ENCODE peak calls at places on chromosome 10, in seven cellular contexts. One of them, this sample, is unnamed.
A peak's percentile ranks its signal among the peaks of the same experiment; 100 is the strongest.

GRCh38 chr10:14385591-14386201 is 55.0 kb upstream of the FRMD4A start:
- DNase-seq in NCI-H1436: no peak
- DNase-seq in stimulated activated CD8-positive, alpha-beta memory T cell treated with anti-CD3 and anti-CD28 coated beads, Interleukin-7, amount 100 ng/mL, for 1 hour: no peak
- DNase-seq in kidney tubule cell: no peak
- DNase-seq in activated effector memory CD4-positive, alpha-beta T cell treated with anti-CD3 and anti-CD28 coated beads, Interleukin-2, amount 50 U/mL, for 16 hours: no peak
- DNase-seq in H4: no peak
- DNase-seq in activated CD4-positive, alpha-beta T cell treated with anti-CD3 and anti-CD28 coated beads, Interleukin-2, amount 50 U/mL, for 1 hour: no peak
- DNase-seq in this sample: peak; percentile 22

GRCh38 chr10:125081931-125082330 is 78.4 kb downstream of the CTBP2 start:
- DNase-seq in NCI-H1436: no peak
- DNase-seq in stimulated activated CD8-positive, alpha-beta memory T cell treated with anti-CD3 and anti-CD28 coated beads, Interleukin-7, amount 100 ng/mL, for 1 hour: no peak
- DNase-seq in activated CD4-positive, alpha-beta T cell treated with anti-CD3 and anti-CD28 coated beads, Interleukin-2, amount 50 U/mL, for 1 hour: no peak
- DNase-seq in H4: no peak
- DNase-seq in kidney tubule cell: no peak
- DNase-seq in activated effector memory CD4-positive, alpha-beta T cell treated with anti-CD3 and anti-CD28 coated beads, Interleukin-2, amount 50 U/mL, for 16 hours: no peak
- DNase-seq in this sample: no peak

GRCh38 chr10:12358863-12359647 is 9.7 kb downstream of the CAMK1D start:
- DNase-seq in activated effector memory CD4-positive, alpha-beta T cell treated with anti-CD3 and anti-CD28 coated beads, Interleukin-2, amount 50 U/mL, for 16 hours: no peak
- DNase-seq in kidney tubule cell: no peak
- DNase-seq in H4: no peak
- DNase-seq in stimulated activated CD8-positive, alpha-beta memory T cell treated with anti-CD3 and anti-CD28 coated beads, Interleukin-7, amount 100 ng/mL, for 1 hour: no peak
- DNase-seq in NCI-H1436: no peak
- DNase-seq in activated CD4-positive, alpha-beta T cell treated with anti-CD3 and anti-CD28 coated beads, Interleukin-2, amount 50 U/mL, for 1 hour: no peak
- DNase-seq in this sample: no peak

GRCh38 chr10:126247454-126247975 is 140.8 kb downstream of the ADAM12 start:
- DNase-seq in kidney tubule cell: peak; percentile 97
- DNase-seq in H4: peak; percentile 92
- DNase-seq in activated effector memory CD4-positive, alpha-beta T cell treated with anti-CD3 and anti-CD28 coated beads, Interleukin-2, amount 50 U/mL, for 16 hours: no peak
- DNase-seq in NCI-H1436: no peak
- DNase-seq in activated CD4-positive, alpha-beta T cell treated with anti-CD3 and anti-CD28 coated beads, Interleukin-2, amount 50 U/mL, for 1 hour: no peak
- DNase-seq in stimulated activated CD8-positive, alpha-beta memory T cell treated with anti-CD3 and anti-CD28 coated beads, Interleukin-7, amount 100 ng/mL, for 1 hour: no peak
- DNase-seq in this sample: no peak

GRCh38 chr10:132671171-132672154 is 114.5 kb downstream of the NKX6-2 start:
- DNase-seq in H4: no peak
- DNase-seq in NCI-H1436: no peak
- DNase-seq in stimulated activated CD8-positive, alpha-beta memory T cell treated with anti-CD3 and anti-CD28 coated beads, Interleukin-7, amount 100 ng/mL, for 1 hour: no peak
- DNase-seq in kidney tubule cell: no peak
- DNase-seq in activated CD4-positive, alpha-beta T cell treated with anti-CD3 and anti-CD28 coated beads, Interleukin-2, amount 50 U/mL, for 1 hour: no peak
- DNase-seq in activated effector memory CD4-positive, alpha-beta T cell treated with anti-CD3 and anti-CD28 coated beads, Interleukin-2, amount 50 U/mL, for 16 hours: peak; percentile 59
- DNase-seq in this sample: no peak

GRCh38 chr10:6621536-6621935 is 41.5 kb upstream of the PRKCQ start:
- DNase-seq in H4: peak; percentile 8
- DNase-seq in activated CD4-positive, alpha-beta T cell treated with anti-CD3 and anti-CD28 coated beads, Interleukin-2, amount 50 U/mL, for 1 hour: no peak
- DNase-seq in NCI-H1436: no peak
- DNase-seq in kidney tubule cell: peak; percentile 28
- DNase-seq in activated effector memory CD4-positive, alpha-beta T cell treated with anti-CD3 and anti-CD28 coated beads, Interleukin-2, amount 50 U/mL, for 16 hours: no peak
- DNase-seq in stimulated activated CD8-positive, alpha-beta memory T cell treated with anti-CD3 and anti-CD28 coated beads, Interleukin-7, amount 100 ng/mL, for 1 hour: no peak
- DNase-seq in this sample: peak; percentile 16

GRCh38 chr10:47026301-47027107 is 115.3 kb downstream of the PTPN20 start:
- DNase-seq in stimulated activated CD8-positive, alpha-beta memory T cell treated with anti-CD3 and anti-CD28 coated beads, Interleukin-7, amount 100 ng/mL, for 1 hour: no peak
- DNase-seq in kidney tubule cell: no peak
- DNase-seq in H4: no peak
- DNase-seq in activated CD4-positive, alpha-beta T cell treated with anti-CD3 and anti-CD28 coated beads, Interleukin-2, amount 50 U/mL, for 1 hour: no peak
- DNase-seq in NCI-H1436: no peak
- DNase-seq in activated effector memory CD4-positive, alpha-beta T cell treated with anti-CD3 and anti-CD28 coated beads, Interleukin-2, amount 50 U/mL, for 16 hours: peak; percentile 43
- DNase-seq in this sample: no peak

GRCh38 chr10:89522463-89522862 is 12.9 kb downstream of the SLC16A12 start:
- DNase-seq in NCI-H1436: no peak
- DNase-seq in stimulated activated CD8-positive, alpha-beta memory T cell treated with anti-CD3 and anti-CD28 coated beads, Interleukin-7, amount 100 ng/mL, for 1 hour: no peak
- DNase-seq in activated effector memory CD4-positive, alpha-beta T cell treated with anti-CD3 and anti-CD28 coated beads, Interleukin-2, amount 50 U/mL, for 16 hours: no peak
- DNase-seq in H4: no peak
- DNase-seq in activated CD4-positive, alpha-beta T cell treated with anti-CD3 and anti-CD28 coated beads, Interleukin-2, amount 50 U/mL, for 1 hour: no peak
- DNase-seq in kidney tubule cell: peak; percentile 40
- DNase-seq in this sample: no peak

GRCh38 chr10:113232928-113233511 is 283.0 kb downstream of the TCF7L2 start:
- DNase-seq in activated CD4-positive, alpha-beta T cell treated with anti-CD3 and anti-CD28 coated beads, Interleukin-2, amount 50 U/mL, for 1 hour: no peak
- DNase-seq in stimulated activated CD8-positive, alpha-beta memory T cell treated with anti-CD3 and anti-CD28 coated beads, Interleukin-7, amount 100 ng/mL, for 1 hour: no peak
- DNase-seq in kidney tubule cell: no peak
- DNase-seq in NCI-H1436: no peak
- DNase-seq in H4: no peak
- DNase-seq in activated effector memory CD4-positive, alpha-beta T cell treated with anti-CD3 and anti-CD28 coated beads, Interleukin-2, amount 50 U/mL, for 16 hours: no peak
- DNase-seq in this sample: no peak

GRCh38 chr10:102279104-102279503 is 33.8 kb downstream of the GBF1 start:
- DNase-seq in activated effector memory CD4-positive, alpha-beta T cell treated with anti-CD3 and anti-CD28 coated beads, Interleukin-2, amount 50 U/mL, for 16 hours: no peak
- DNase-seq in H4: no peak
- DNase-seq in kidney tubule cell: no peak
- DNase-seq in NCI-H1436: no peak
- DNase-seq in stimulated activated CD8-positive, alpha-beta memory T cell treated with anti-CD3 and anti-CD28 coated beads, Interleukin-7, amount 100 ng/mL, for 1 hour: no peak
- DNase-seq in activated CD4-positive, alpha-beta T cell treated with anti-CD3 and anti-CD28 coated beads, Interleukin-2, amount 50 U/mL, for 1 hour: no peak
- DNase-seq in this sample: no peak

GRCh38 chr10:129097776-129098175 is 369.3 kb upstream of the MGMT start:
- DNase-seq in activated CD4-positive, alpha-beta T cell treated with anti-CD3 and anti-CD28 coated beads, Interleukin-2, amount 50 U/mL, for 1 hour: no peak
- DNase-seq in stimulated activated CD8-positive, alpha-beta memory T cell treated with anti-CD3 and anti-CD28 coated beads, Interleukin-7, amount 100 ng/mL, for 1 hour: no peak
- DNase-seq in kidney tubule cell: no peak
- DNase-seq in NCI-H1436: no peak
- DNase-seq in H4: no peak
- DNase-seq in activated effector memory CD4-positive, alpha-beta T cell treated with anti-CD3 and anti-CD28 coated beads, Interleukin-2, amount 50 U/mL, for 16 hours: no peak
- DNase-seq in this sample: no peak

GRCh38 chr10:80414126-80414898 is 6.0 kb downstream of the PRXL2A start:
- DNase-seq in activated CD4-positive, alpha-beta T cell treated with anti-CD3 and anti-CD28 coated beads, Interleukin-2, amount 50 U/mL, for 1 hour: no peak
- DNase-seq in NCI-H1436: no peak
- DNase-seq in H4: peak; percentile 66
- DNase-seq in kidney tubule cell: no peak
- DNase-seq in activated effector memory CD4-positive, alpha-beta T cell treated with anti-CD3 and anti-CD28 coated beads, Interleukin-2, amount 50 U/mL, for 16 hours: no peak
- DNase-seq in stimulated activated CD8-positive, alpha-beta memory T cell treated with anti-CD3 and anti-CD28 coated beads, Interleukin-7, amount 100 ng/mL, for 1 hour: no peak
- DNase-seq in this sample: no peak

GRCh38 chr10:62728479-62728878 is 76.0 kb upstream of the ADO start:
- DNase-seq in activated CD4-positive, alpha-beta T cell treated with anti-CD3 and anti-CD28 coated beads, Interleukin-2, amount 50 U/mL, for 1 hour: no peak
- DNase-seq in kidney tubule cell: no peak
- DNase-seq in NCI-H1436: no peak
- DNase-seq in stimulated activated CD8-positive, alpha-beta memory T cell treated with anti-CD3 and anti-CD28 coated beads, Interleukin-7, amount 100 ng/mL, for 1 hour: no peak
- DNase-seq in activated effector memory CD4-positive, alpha-beta T cell treated with anti-CD3 and anti-CD28 coated beads, Interleukin-2, amount 50 U/mL, for 16 hours: no peak
- DNase-seq in H4: peak; percentile 48
- DNase-seq in this sample: no peak

GRCh38 chr10:125626671-125627070 is 56.3 kb downstream of the TEX36 start:
- DNase-seq in NCI-H1436: no peak
- DNase-seq in kidney tubule cell: no peak
- DNase-seq in activated effector memory CD4-positive, alpha-beta T cell treated with anti-CD3 and anti-CD28 coated beads, Interleukin-2, amount 50 U/mL, for 16 hours: no peak
- DNase-seq in H4: no peak
- DNase-seq in activated CD4-positive, alpha-beta T cell treated with anti-CD3 and anti-CD28 coated beads, Interleukin-2, amount 50 U/mL, for 1 hour: no peak
- DNase-seq in stimulated activated CD8-positive, alpha-beta memory T cell treated with anti-CD3 and anti-CD28 coated beads, Interleukin-7, amount 100 ng/mL, for 1 hour: no peak
- DNase-seq in this sample: no peak

GRCh38 chr10:117632406-117632805 is 89.9 kb downstream of the EMX2 start:
- DNase-seq in activated effector memory CD4-positive, alpha-beta T cell treated with anti-CD3 and anti-CD28 coated beads, Interleukin-2, amount 50 U/mL, for 16 hours: no peak
- DNase-seq in activated CD4-positive, alpha-beta T cell treated with anti-CD3 and anti-CD28 coated beads, Interleukin-2, amount 50 U/mL, for 1 hour: no peak
- DNase-seq in stimulated activated CD8-positive, alpha-beta memory T cell treated with anti-CD3 and anti-CD28 coated beads, Interleukin-7, amount 100 ng/mL, for 1 hour: no peak
- DNase-seq in kidney tubule cell: no peak
- DNase-seq in H4: no peak
- DNase-seq in NCI-H1436: no peak
- DNase-seq in this sample: no peak

GRCh38 chr10:83764681-83765080 is 374.6 kb upstream of the GHITM start:
- DNase-seq in H4: peak; percentile 95
- DNase-seq in NCI-H1436: no peak
- DNase-seq in activated CD4-positive, alpha-beta T cell treated with anti-CD3 and anti-CD28 coated beads, Interleukin-2, amount 50 U/mL, for 1 hour: no peak
- DNase-seq in kidney tubule cell: no peak
- DNase-seq in activated effector memory CD4-positive, alpha-beta T cell treated with anti-CD3 and anti-CD28 coated beads, Interleukin-2, amount 50 U/mL, for 16 hours: no peak
- DNase-seq in stimulated activated CD8-positive, alpha-beta memory T cell treated with anti-CD3 and anti-CD28 coated beads, Interleukin-7, amount 100 ng/mL, for 1 hour: no peak
- DNase-seq in this sample: no peak

GRCh38 chr10:43110318-43111071 is 27.8 kb upstream of the CSGALNACT2 start:
- DNase-seq in kidney tubule cell: no peak
- DNase-seq in activated CD4-positive, alpha-beta T cell treated with anti-CD3 and anti-CD28 coated beads, Interleukin-2, amount 50 U/mL, for 1 hour: no peak
- DNase-seq in stimulated activated CD8-positive, alpha-beta memory T cell treated with anti-CD3 and anti-CD28 coated beads, Interleukin-7, amount 100 ng/mL, for 1 hour: no peak
- DNase-seq in activated effector memory CD4-positive, alpha-beta T cell treated with anti-CD3 and anti-CD28 coated beads, Interleukin-2, amount 50 U/mL, for 16 hours: no peak
- DNase-seq in H4: peak; percentile 13
- DNase-seq in NCI-H1436: no peak
- DNase-seq in this sample: no peak

GRCh38 chr10:6920072-6921019 is 340.3 kb upstream of the PRKCQ start:
- DNase-seq in H4: peak; percentile 53
- DNase-seq in activated effector memory CD4-positive, alpha-beta T cell treated with anti-CD3 and anti-CD28 coated beads, Interleukin-2, amount 50 U/mL, for 16 hours: peak; percentile 92
- DNase-seq in kidney tubule cell: peak; percentile 55
- DNase-seq in activated CD4-positive, alpha-beta T cell treated with anti-CD3 and anti-CD28 coated beads, Interleukin-2, amount 50 U/mL, for 1 hour: peak; percentile 73
- DNase-seq in stimulated activated CD8-positive, alpha-beta memory T cell treated with anti-CD3 and anti-CD28 coated beads, Interleukin-7, amount 100 ng/mL, for 1 hour: peak; percentile 60
- DNase-seq in NCI-H1436: no peak
- DNase-seq in this sample: peak; percentile 47

GRCh38 chr10:96548589-96548988 is 34.9 kb upstream of the TLL2 start:
- DNase-seq in activated effector memory CD4-positive, alpha-beta T cell treated with anti-CD3 and anti-CD28 coated beads, Interleukin-2, amount 50 U/mL, for 16 hours: no peak
- DNase-seq in activated CD4-positive, alpha-beta T cell treated with anti-CD3 and anti-CD28 coated beads, Interleukin-2, amount 50 U/mL, for 1 hour: no peak
- DNase-seq in NCI-H1436: peak; percentile 19
- DNase-seq in stimulated activated CD8-positive, alpha-beta memory T cell treated with anti-CD3 and anti-CD28 coated beads, Interleukin-7, amount 100 ng/mL, for 1 hour: no peak
- DNase-seq in H4: no peak
- DNase-seq in kidney tubule cell: no peak
- DNase-seq in this sample: no peak

This sample was measured in SW480.